ENCODE peak calls at places on chromosomes 7 and 10, in ten cellular contexts. E is prostate gland, B is suprapubic skin, J is Panc1, D is HCT116, S is transverse colon, N is spleen, A is HL-60, O is K562, K is GM12891. U is an unnamed sample.

GRCh38 chr10:5975641-5976473 is 1.5 kb downstream of the IL15RA start:
- DNase-seq in E (no peak), B (peak), J (no peak), D (no peak), S (peak), N (no peak), A (no peak), O (no peak), K (peak), U (peak)

GRCh38 chr7:143042821-143043271 is 9.3 kb upstream of the OR6V1 start:
- DNase-seq in E (no peak), B (no peak), J (no peak), D (no peak), S (no peak), N (no peak), A (no peak), O (no peak), K (no peak), U (no peak)

GRCh38 chr7:1910081-1910685 is 240.1 kb downstream of the ELFN1 start:
- DNase-seq in E (no peak), B (no peak), J (no peak), D (no peak), S (no peak), N (no peak), A (no peak), O (no peak), K (no peak), U (no peak)

GRCh38 chr7:25353191-25353590 is 124.9 kb upstream of the NPVF start:
- DNase-seq in E (no peak), B (no peak), J (no peak), D (no peak), S (no peak), N (no peak), A (no peak), O (no peak), K (no peak), U (no peak)

GRCh38 chr7:43558071-43558470 is 24.8 kb upstream of the STK17A start:
- DNase-seq in E (no peak), B (no peak), J (no peak), D (no peak), S (no peak), N (no peak), A (no peak), O (no peak), K (no peak), U (no peak)

GRCh38 chr10:8498881-8499280 is 444.4 kb downstream of the GATA3 start:
- DNase-seq in E (no peak), B (no peak), J (no peak), D (no peak), S (no peak), N (no peak), A (no peak), O (no peak), K (no peak), U (no peak)

GRCh38 chr7:724298-724697 is 2.2 kb upstream of the DNAAF5 start:
- DNase-seq in E (no peak), B (no peak), J (no peak), D (no peak), S (no peak), N (no peak), A (no peak), O (no peak), K (no peak), U (no peak)

GRCh38 chr10:80463868-80464267 is 9.8 kb downstream of the TSPAN14 start:
- DNase-seq in E (no peak), B (no peak), J (no peak), D (no peak), S (no peak), N (no peak), A (no peak), O (no peak), K (no peak), U (no peak)

GRCh38 chr10:60032723-60033122 is 126.4 kb upstream of the CCDC6 start:
- DNase-seq in E (peak), B (no peak), J (peak), D (peak), S (peak), N (no peak), A (peak), O (no peak), K (peak), U (no peak)

GRCh38 chr10:126272526-126272925 is 115.8 kb downstream of the ADAM12 start:
- DNase-seq in E (no peak), B (no peak), J (no peak), D (no peak), S (no peak), N (no peak), A (no peak), O (no peak), K (no peak), U (no peak)

GRCh38 chr10:103768345-103768744 is 87.0 kb downstream of the SH3PXD2A start:
- DNase-seq in E (no peak), B (no peak), J (no peak), D (no peak), S (no peak), N (no peak), A (peak), O (no peak), K (no peak), U (no peak)

GRCh38 chr7:73526892-73527821 is 5.1 kb upstream of the BAZ1B start:
- DNase-seq in E (no peak), B (no peak), J (no peak), D (no peak), S (no peak), N (peak), A (peak), O (peak), K (no peak), U (no peak)

GRCh38 chr10:36345770-36346169 is 703.7 kb upstream of the FZD8 start:
- DNase-seq in E (no peak), B (no peak), J (no peak), D (no peak), S (no peak), N (no peak), A (no peak), O (no peak), K (no peak), U (no peak)

GRCh38 chr7:158401295-158401694 is 186.3 kb downstream of the PTPRN2 start:
- DNase-seq in E (no peak), B (no peak), J (no peak), D (no peak), S (no peak), N (peak), A (no peak), O (no peak), K (no peak), U (no peak)

GRCh38 chr10:803041-803741 is 113.7 kb upstream of the DIP2C start:
- DNase-seq in E (no peak), B (no peak), J (no peak), D (no peak), S (no peak), N (no peak), A (no peak), O (no peak), K (no peak), U (no peak)

GRCh38 chr7:95088536-95088935 is 181.1 kb downstream of the PPP1R9A start:
- DNase-seq in E (no peak), B (no peak), J (no peak), D (no peak), S (no peak), N (no peak), A (no peak), O (no peak), K (no peak), U (no peak)

GRCh38 chr10:25102423-25102822 is 72.4 kb upstream of the GPR158 start:
- DNase-seq in E (no peak), B (no peak), J (no peak), D (no peak), S (no peak), N (no peak), A (no peak), O (no peak), K (no peak), U (no peak)

GRCh38 chr7:99974681-99975080 is 1.1 kb downstream of the AZGP1 start:
- DNase-seq in E (no peak), B (no peak), J (no peak), D (no peak), S (no peak), N (no peak), A (no peak), O (no peak), K (no peak), U (no peak)

GRCh38 chr10:108597031-108597430 is 1326.3 kb downstream of the XPNPEP1 start:
- DNase-seq in E (no peak), B (no peak), J (no peak), D (no peak), S (no peak), N (no peak), A (no peak), O (no peak), K (no peak), U (no peak)

GRCh38 chr7:106110238-106110560 is 1.9 kb downstream of the SYPL1 start:
- DNase-seq in E (no peak), B (no peak), J (no peak), D (no peak), S (no peak), N (no peak), A (no peak), O (no peak), K (no peak), U (no peak)

GRCh38 chr7:79386688-79387422 is 66.6 kb downstream of the MAGI2 start:
- DNase-seq in E (no peak), B (no peak), J (peak), D (no peak), S (no peak), N (no peak), A (no peak), O (no peak), K (no peak), U (no peak)

DNA sequence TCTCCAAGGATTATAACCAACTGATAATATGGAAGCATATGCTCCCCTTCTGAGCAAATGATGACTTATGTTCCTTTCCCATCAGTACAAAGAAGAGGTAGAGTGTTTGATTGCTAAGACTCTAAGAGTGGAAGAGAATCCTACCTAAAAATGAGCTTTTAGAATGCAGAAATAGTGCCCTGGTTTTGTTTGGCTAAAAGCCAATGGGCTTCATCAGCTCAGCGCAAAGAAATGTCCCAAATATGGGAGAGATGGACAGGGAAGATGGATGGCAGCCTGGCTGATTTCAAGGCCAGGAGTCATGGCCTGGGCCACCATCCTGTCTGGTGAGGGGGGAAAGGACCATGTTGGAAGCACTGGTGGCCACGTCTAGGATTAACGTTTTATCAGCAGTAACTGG is 60.2 kb downstream of the GPR26 start:
- DNase-seq in E (no peak), B (no peak), J (no peak), D (no peak), S (no peak), N (no peak), A (no peak), O (no peak), K (no peak), U (no peak)
- TF ChIP-seq POLR2AphosphoS5 in E (no peak), B (no peak), J (no peak), D (no peak), S (no peak), N (no peak), A (no peak), O (no peak), K (no peak), U (no peak)

GRCh38 chr10:13834581-13835286 is 248.0 kb downstream of the PRPF18 start:
- DNase-seq in E (no peak), B (no peak), J (no peak), D (no peak), S (peak), N (no peak), A (no peak), O (no peak), K (no peak), U (no peak)
- TF ChIP-seq POLR2AphosphoS5 in E (no peak), B (no peak), J (no peak), D (no peak), S (no peak), N (no peak), A (no peak), O (no peak), K (no peak), U (no peak)

GRCh38 chr10:33214174-33214573 is 120.3 kb downstream of the NRP1 start:
- DNase-seq in E (no peak), B (no peak), J (no peak), D (no peak), S (no peak), N (no peak), A (no peak), O (no peak), K (no peak), U (no peak)
- TF ChIP-seq POLR2AphosphoS5 in E (no peak), B (no peak), J (no peak), D (no peak), S (no peak), N (no peak), A (no peak), O (no peak), K (no peak), U (no peak)

GRCh38 chr7:127941471-127941870 is 89.8 kb downstream of the LRRC4 start:
- DNase-seq in E (no peak), B (no peak), J (no peak), D (no peak), S (no peak), N (no peak), A (no peak), O (no peak), K (no peak), U (no peak)

GRCh38 chr7:127940365-127941160 is 90.7 kb downstream of the LRRC4 start:
- DNase-seq in E (no peak), B (no peak), J (no peak), D (no peak), S (no peak), N (no peak), A (no peak), O (no peak), K (no peak), U (no peak)

GRCh38 chr7:127935847-127936376 is 95.3 kb downstream of the LRRC4 start:
- DNase-seq in E (no peak), B (no peak), J (no peak), D (no peak), S (no peak), N (no peak), A (no peak), O (no peak), K (no peak), U (no peak)

GRCh38 chr7:127937066-127937680 is 94.1 kb downstream of the LRRC4 start:
- DNase-seq in E (no peak), B (no peak), J (no peak), D (no peak), S (no peak), N (no peak), A (no peak), O (no peak), K (no peak), U (no peak)

DNA sequence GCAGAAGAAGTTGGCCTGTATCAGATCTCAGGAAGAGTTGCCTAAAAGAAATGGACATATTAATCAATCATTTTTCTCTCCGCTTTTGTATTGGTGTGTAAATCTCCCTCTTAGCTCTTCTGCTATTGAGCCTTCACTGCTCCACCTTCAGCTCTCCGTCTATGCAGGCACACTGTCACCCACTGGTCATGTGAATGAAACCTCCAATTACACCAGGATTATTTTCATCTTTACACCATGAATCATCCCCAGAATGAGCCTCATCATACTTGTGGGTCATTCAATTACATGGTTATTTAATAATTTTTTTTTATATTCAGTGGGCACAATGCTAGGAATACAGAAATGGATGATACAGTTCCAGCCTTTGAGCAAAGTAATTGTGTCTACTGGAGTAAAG is 92.6 kb downstream of the LRRC4 start:
- DNase-seq in E (no peak), B (no peak), J (peak), D (no peak), S (no peak), N (no peak), A (no peak), O (no peak), K (no peak), U (no peak)
- TF ChIP-seq POLR2AphosphoS5 in E (no peak), B (no peak), J (no peak), D (no peak), S (no peak), N (no peak), A (no peak), O (no peak), K (no peak), U (no peak)

GRCh38 chr7:5692845-5693278 is 88.6 kb downstream of the RNF216 start:
- DNase-seq in E (no peak), B (no peak), J (peak), D (no peak), S (no peak), N (no peak), A (no peak), O (no peak), K (no peak), U (no peak)

GRCh38 chr7:5689716-5690115 is 91.7 kb downstream of the RNF216 start:
- DNase-seq in E (no peak), B (no peak), J (no peak), D (no peak), S (no peak), N (no peak), A (no peak), O (no peak), K (no peak), U (no peak)

GRCh38 chr7:5691536-5692090 is 89.8 kb downstream of the RNF216 start:
- DNase-seq in E (no peak), B (no peak), J (no peak), D (no peak), S (no peak), N (no peak), A (no peak), O (no peak), K (no peak), U (no peak)

GRCh38 chr7:5692112-5692844 is 89.2 kb downstream of the RNF216 start:
- DNase-seq in E (peak), B (peak), J (peak), D (no peak), S (peak), N (peak), A (no peak), O (no peak), K (no peak), U (no peak)

DNA sequence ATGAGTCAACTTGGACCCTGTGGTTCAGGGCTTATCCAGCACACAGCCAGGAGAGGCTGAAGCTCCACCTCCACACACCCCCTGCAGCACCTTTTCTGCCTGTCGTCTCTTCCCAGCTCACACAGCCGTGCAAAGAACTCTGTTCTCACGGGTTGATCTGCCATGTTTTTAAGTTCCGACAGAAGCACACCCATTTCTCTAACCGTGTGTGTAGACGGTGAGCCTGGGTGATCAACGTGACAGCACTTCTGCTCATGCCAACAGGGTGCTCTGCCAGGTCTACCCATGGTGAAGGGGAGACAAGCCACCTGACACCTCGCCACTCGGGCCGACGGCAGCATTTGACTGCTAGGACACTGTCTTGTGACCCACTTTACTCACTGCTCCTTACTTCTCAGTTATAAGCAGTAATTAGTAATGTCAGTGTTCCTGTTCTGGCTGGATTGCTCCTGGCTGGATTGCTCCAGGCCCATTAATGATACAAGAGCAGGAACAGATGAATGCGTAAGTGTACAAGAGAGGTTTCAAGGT is 90.5 kb downstream of the RNF216 start:
- DNase-seq in E (no peak), B (no peak), J (no peak), D (no peak), S (no peak), N (no peak), A (no peak), O (no peak), K (no peak), U (no peak)
- TF ChIP-seq POLR2AphosphoS5 in E (no peak), B (no peak), J (no peak), D (no peak), S (no peak), N (no peak), A (no peak), O (no peak), K (no peak), U (peak)